ENCODE peak calls at places on chromosomes 3 and 15, in five cellular contexts. C is spleen, E is mammary epithelial cell, T is A673, G is cardiac muscle cell. I is an unnamed sample.

GRCh38 chr15:42921049-42921731 is 612 bp upstream of the TTBK2 start:
- DNase-seq in G (peak), T (peak), C (peak), E (peak), I (no peak)

GRCh38 chr15:48560321-48561051 is 85.0 kb downstream of the FBN1 start:
- DNase-seq in G (peak), E (no peak), C (no peak), T (no peak), I (peak)

GRCh38 chr3:20673866-20674265 is 487.9 kb upstream of the SGO1 start:
- DNase-seq in G (no peak), E (no peak), C (no peak), T (no peak), I (no peak)

GRCh38 chr15:80526556-80527340 is 122.6 kb downstream of the ARNT2 start:
- DNase-seq in E (no peak), C (no peak), T (no peak), G (peak), I (no peak)

GRCh38 chr3:115819785-115820384 is 196.6 kb downstream of the GAP43 start:
- DNase-seq in T (peak), E (peak), G (peak), C (no peak), I (peak)

GRCh38 chr15:73753250-73754130 is at the start of gene INSYN1:
- DNase-seq in E (no peak), G (peak), C (no peak), T (peak), I (no peak)

GRCh38 chr15:23565395-23566069 is at the start of gene MKRN3:
- DNase-seq in T (no peak), E (no peak), G (peak), C (no peak), I (no peak)

GRCh38 chr3:8764528-8764927 is 4.9 kb downstream of the OXTR start:
- DNase-seq in C (no peak), G (no peak), E (no peak), T (no peak), I (no peak)

GRCh38 chr3:59866076-59866475 is 816.3 kb upstream of the CFAP20DC start:
- DNase-seq in G (no peak), E (peak), C (no peak), T (no peak), I (no peak)

GRCh38 chr15:98865397-98866339 is 141.9 kb downstream of the PGPEP1L start:
- DNase-seq in C (peak), G (peak), T (peak), E (no peak), I (peak)

GRCh38 chr3:137259709-137260108 is 301.9 kb downstream of the IL20RB start:
- DNase-seq in C (no peak), T (no peak), E (no peak), G (no peak), I (no peak)

DNA sequence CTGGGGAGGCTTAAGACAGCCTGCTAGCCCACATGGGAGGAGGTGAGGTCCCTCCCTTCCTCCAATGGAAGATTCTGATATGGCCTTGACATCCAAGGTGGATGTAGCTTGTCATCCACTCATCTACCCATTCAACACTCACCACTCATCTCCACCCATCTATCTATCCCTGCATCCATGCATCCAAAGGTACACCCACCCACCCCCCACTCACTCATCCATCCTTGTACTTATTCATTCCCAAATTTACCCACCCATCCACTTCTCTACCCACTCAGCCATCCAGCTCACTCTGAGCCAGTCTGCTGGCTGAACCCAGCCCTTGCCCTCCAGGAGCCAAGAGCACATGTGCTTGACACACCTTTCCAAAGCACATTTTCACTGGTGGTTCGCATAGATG is 189.7 kb downstream of the TLE3 start:
- DNase-seq in T (no peak), C (no peak), E (no peak), G (no peak), I (no peak)
- H3K4me3 ChIP-seq in T (no peak), C (no peak), E (no peak), G (no peak), I (no peak)

GRCh38 chr3:175941352-175941751 is 1082.2 kb downstream of the NAALADL2 start:
- DNase-seq in C (no peak), G (peak), T (peak), E (peak), I (no peak)

GRCh38 chr3:175940243-175940642 is 1081.1 kb downstream of the NAALADL2 start:
- DNase-seq in C (no peak), T (peak), E (no peak), G (no peak), I (no peak)

GRCh38 chr3:175940881-175941280 is 1081.7 kb downstream of the NAALADL2 start:
- DNase-seq in T (peak), G (no peak), C (peak), E (peak), I (no peak)
- TF ChIP-seq CTCF in T (no peak), G (no peak), C (no peak), E (peak), I (peak)

GRCh38 chr15:75455424-75455981 is 4.0 kb upstream of the SIN3A start:
- DNase-seq in G (peak), T (peak), C (peak), E (peak), I (no peak)
- H3K4me3 ChIP-seq in G (peak), T (peak), C (peak), E (peak), I (peak)

DNA sequence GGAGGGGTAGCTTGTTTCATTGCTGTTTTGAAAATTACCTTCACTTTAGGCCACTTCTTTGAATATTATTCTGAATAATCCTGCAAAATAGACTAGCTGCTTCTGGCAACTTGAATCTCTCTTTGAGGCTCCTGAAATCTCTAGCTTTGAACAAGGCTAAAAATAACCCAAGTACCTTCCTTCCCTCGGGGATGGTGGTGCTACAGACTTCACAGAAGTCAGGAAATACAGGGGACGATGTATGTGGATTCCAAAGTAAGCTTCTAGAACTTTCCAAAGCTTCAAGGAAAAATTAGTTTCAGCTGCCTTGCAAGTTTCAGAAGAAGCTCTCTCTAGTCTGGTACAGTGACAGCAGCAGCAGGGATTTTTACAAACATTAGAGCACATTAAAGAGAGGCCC is 783.2 kb upstream of the ARPP21 start:
- DNase-seq in E (no peak), T (no peak), C (no peak), G (no peak), I (no peak)
- TF ChIP-seq CTCF in E (no peak), T (no peak), C (no peak), G (no peak), I (no peak)

DNA sequence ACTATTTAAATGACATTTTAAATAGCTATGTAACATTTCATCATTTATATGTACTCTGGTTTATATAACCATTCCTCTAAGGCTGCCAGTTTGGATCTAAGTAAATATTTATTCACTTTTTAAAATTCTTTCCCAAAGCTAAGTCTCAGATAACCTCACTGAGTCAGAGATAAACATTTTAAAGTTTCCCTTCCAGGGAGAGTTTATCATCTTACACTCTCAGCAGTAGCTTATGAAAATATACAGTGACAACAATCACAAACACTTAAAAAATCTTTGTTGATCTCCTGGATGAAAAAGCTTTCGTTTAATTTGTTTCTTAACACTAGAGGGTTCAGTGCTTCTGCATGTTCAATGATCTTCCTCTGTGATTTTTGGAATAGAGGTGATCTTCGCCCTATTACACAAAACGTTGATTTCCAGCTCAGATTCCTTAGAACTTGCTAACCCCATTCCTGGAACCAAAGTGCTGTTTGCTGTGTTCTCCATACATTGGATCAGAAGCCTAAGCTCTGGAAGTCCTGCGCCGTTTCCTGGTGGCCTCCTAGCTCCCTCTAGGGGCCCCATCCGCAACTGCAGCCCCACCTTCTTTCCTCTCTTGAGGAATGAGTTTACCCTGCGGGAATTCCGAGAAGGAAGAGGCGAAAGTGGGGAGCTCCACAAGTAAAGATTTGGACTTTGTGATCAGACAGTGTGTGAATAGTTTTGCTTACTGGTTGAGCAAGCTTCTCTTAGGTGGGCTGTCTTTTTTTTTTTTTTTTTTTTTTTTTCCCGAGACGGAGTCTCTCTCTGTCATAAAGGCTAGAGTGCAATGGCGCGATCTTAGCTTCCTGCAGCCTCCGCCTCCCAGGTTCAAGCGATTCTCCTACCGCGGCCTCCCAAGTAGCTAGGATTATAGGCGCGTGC is 29.3 kb upstream of the SACM1L start:
- DNase-seq in E (no peak), T (peak), C (peak), G (peak), I (no peak)
- H3K4me3 ChIP-seq in E (no peak), T (no peak), C (no peak), G (no peak), I (no peak)

GRCh38 chr15:88113909-88114308 is 142.6 kb downstream of the NTRK3 start:
- DNase-seq in G (peak), T (no peak), C (no peak), E (no peak), I (no peak)

GRCh38 chr15:88118035-88118434 is 138.5 kb downstream of the NTRK3 start:
- DNase-seq in G (no peak), E (no peak), C (no peak), T (no peak), I (no peak)

GRCh38 chr15:88118741-88119140 is 137.8 kb downstream of the NTRK3 start:
- DNase-seq in E (no peak), C (no peak), T (no peak), G (no peak), I (no peak)

GRCh38 chr15:88120021-88120420 is 136.5 kb downstream of the NTRK3 start:
- DNase-seq in G (no peak), E (no peak), C (no peak), T (no peak), I (no peak)

DNA sequence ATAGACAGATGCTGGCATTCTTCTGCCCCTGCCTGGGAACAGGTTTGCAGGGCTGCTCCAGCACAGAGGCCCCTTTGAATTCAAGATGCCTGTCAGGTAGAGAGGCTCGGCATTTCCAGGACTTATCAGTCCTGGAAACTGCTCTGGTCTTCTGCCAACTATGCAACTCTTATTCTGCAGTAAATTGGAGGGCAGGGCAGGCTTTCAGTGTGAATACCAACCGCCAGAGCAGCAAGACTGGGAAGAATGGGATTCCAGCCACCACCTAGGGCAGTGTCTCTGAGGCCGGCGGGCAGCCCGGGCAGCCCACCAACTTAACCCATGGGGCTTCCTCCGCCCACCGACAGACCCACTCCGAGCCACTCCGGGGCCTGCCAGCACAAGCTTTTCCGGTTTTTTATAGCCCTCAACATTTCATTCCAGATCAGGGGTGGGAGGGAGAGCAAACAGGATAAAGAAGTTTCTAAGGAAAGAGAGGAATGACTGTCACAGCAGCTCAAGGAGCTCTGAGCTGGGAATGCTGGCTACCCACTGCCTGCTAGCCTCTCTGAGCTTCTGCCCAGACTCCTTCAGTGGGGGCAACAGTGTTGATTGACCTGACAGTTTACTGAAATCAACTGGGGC is 140.9 kb downstream of the NTRK3 start:
- DNase-seq in G (no peak), C (no peak), E (no peak), T (no peak), I (no peak)
- TF ChIP-seq CTCF in G (no peak), C (no peak), E (no peak), T (no peak), I (no peak)